ENCODE peak calls at places on chromosomes 7 and 10, in nine cellular contexts. M is NCI-H1092 treated with DMSO at 0.1 percent for 48 hours; X is MM.1S; D is HEK293T; E is activated naive CD8-positive, alpha-beta T cell treated with anti-CD3 and anti-CD28 coated beads for 36 hours; A is keratinocyte; F is hippocampal formation; G is naive thymus-derived CD8-positive, alpha-beta T cell; S is iPS DF 6.9. P is an unnamed sample.

GRCh38 chr7:82325416-82325815 is 118.2 kb downstream of the CACNA2D1 start:
- DNase-seq in M (no peak), X (no peak), D (no peak), E (no peak), A (no peak), F (no peak), G (no peak), S (no peak), P (no peak)

GRCh38 chr7:2601065-2601464 is 30.7 kb upstream of the TTYH3 start:
- DNase-seq in M (no peak), X (no peak), D (no peak), E (no peak), A (no peak), F (no peak), G (no peak), S (no peak), P (no peak)

GRCh38 chr7:50791921-50792341 is 9.2 kb upstream of the GRB10 start:
- DNase-seq in M (no peak), X (no peak), D (no peak), E (no peak), A (no peak), F (no peak), G (no peak), S (no peak), P (no peak)

GRCh38 chr7:27143022-27143949 is at the start of gene HOXA5:
- DNase-seq in M (peak), X (no peak), D (peak), E (no peak), A (peak), F (no peak), G (no peak), S (peak), P (no peak)

GRCh38 chr7:4834601-4835397 is 27.0 kb downstream of the PAPOLB start:
- DNase-seq in M (no peak), X (no peak), D (no peak), E (no peak), A (no peak), F (no peak), G (no peak), S (no peak), P (no peak)

GRCh38 chr7:5637415-5637814 is 144.0 kb downstream of the RNF216 start:
- DNase-seq in M (no peak), X (no peak), D (no peak), E (no peak), A (no peak), F (no peak), G (no peak), S (no peak), P (no peak)

GRCh38 chr10:20935926-20936325 is 38.8 kb upstream of the NEBL start:
- DNase-seq in M (no peak), X (no peak), D (no peak), E (no peak), A (no peak), F (no peak), G (no peak), S (no peak), P (no peak)

GRCh38 chr7:118731854-118732253 is 507.4 kb downstream of the ANKRD7 start:
- DNase-seq in M (no peak), X (peak), D (no peak), E (no peak), A (no peak), F (no peak), G (no peak), S (peak), P (no peak)

GRCh38 chr7:157250605-157251228 is 86.1 kb upstream of the DNAJB6 start:
- DNase-seq in M (peak), X (peak), D (peak), E (peak), A (no peak), F (peak), G (peak), S (peak), P (peak)

GRCh38 chr7:30493231-30493630 is 11.4 kb downstream of the GGCT start:
- DNase-seq in M (no peak), X (no peak), D (no peak), E (no peak), A (no peak), F (no peak), G (no peak), S (no peak), P (no peak)

GRCh38 chr10:133157662-133158436 is 2.2 kb upstream of the KNDC1 start:
- DNase-seq in M (no peak), X (no peak), D (no peak), E (no peak), A (no peak), F (no peak), G (no peak), S (no peak), P (no peak)

GRCh38 chr10:29585488-29585976 is 49.2 kb downstream of the SVIL start:
- DNase-seq in M (no peak), X (peak), D (no peak), E (no peak), A (no peak), F (no peak), G (no peak), S (no peak), P (no peak)

GRCh38 chr10:97096327-97097153 is 89.2 kb downstream of the SLIT1 start:
- DNase-seq in M (peak), X (no peak), D (no peak), E (peak), A (no peak), F (no peak), G (peak), S (no peak), P (no peak)

GRCh38 chr7:1252543-1253090 is 19.9 kb downstream of the UNCX start:
- DNase-seq in M (no peak), X (no peak), D (no peak), E (no peak), A (no peak), F (no peak), G (no peak), S (no peak), P (no peak)

GRCh38 chr7:102064361-102065025 is 222.2 kb upstream of the SH2B2 start:
- DNase-seq in M (no peak), X (no peak), D (no peak), E (no peak), A (peak), F (no peak), G (no peak), S (no peak), P (no peak)

GRCh38 chr10:78416031-78416800 is 382.6 kb downstream of the RPS24 start:
- DNase-seq in M (no peak), X (no peak), D (no peak), E (no peak), A (no peak), F (no peak), G (no peak), S (no peak), P (no peak)

GRCh38 chr10:58647366-58647765 is 134.7 kb downstream of the BICC1 start:
- DNase-seq in M (no peak), X (no peak), D (no peak), E (no peak), A (no peak), F (no peak), G (no peak), S (no peak), P (no peak)

GRCh38 chr10:14904316-14904732 is 25.7 kb downstream of the SUV39H2 start:
- DNase-seq in M (no peak), X (peak), D (peak), E (no peak), A (no peak), F (no peak), G (peak), S (no peak), P (no peak)

GRCh38 chr10:27564880-27565279 is 60.8 kb downstream of the RAB18 start:
- DNase-seq in M (no peak), X (no peak), D (no peak), E (no peak), A (no peak), F (no peak), G (no peak), S (no peak), P (no peak)

GRCh38 chr10:70343712-70344111 is 38.7 kb downstream of the LRRC20 start:
- DNase-seq in M (no peak), X (no peak), D (no peak), E (no peak), A (no peak), F (no peak), G (no peak), S (no peak), P (no peak)

GRCh38 chr10:77583527-77583926 is 54.1 kb downstream of the KCNMA1 start:
- DNase-seq in M (no peak), X (no peak), D (no peak), E (no peak), A (peak), F (no peak), G (no peak), S (no peak), P (no peak)

P was measured in NCI-H2029 treated with DMSO at 0.1 percent for 48 hours.